ENCODE peak calls at places on chromosomes 16 and 17, in four cellular contexts. I, D, X and M are unnamed samples. For H3K27me3, the result is how much of the 10 kb centered on the place peaks cover.

GRCh38 chr17:35183332-35183731 is 10.9 kb downstream of the SLC35G3 start:
- DNase-seq in I (no peak), D (no peak), X (no peak), M (no peak)

GRCh38 chr17:67628580-67629013 is 89.1 kb upstream of the NOL11 start:
- DNase-seq in I (no peak), D (no peak), X (peak), M (no peak)

GRCh38 chr16:81796585-81797346 is 17.7 kb downstream of the PLCG2 start:
- DNase-seq in I (no peak), D (no peak), X (no peak), M (no peak)

GRCh38 chr17:40903129-40903847 is 18.2 kb upstream of the KRT20 start:
- DNase-seq in I (no peak), D (no peak), X (no peak), M (no peak)

GRCh38 chr17:50114849-50115357 is 15.1 kb downstream of the SAMD14 start:
- DNase-seq in I (no peak), D (no peak), X (no peak), M (no peak)

GRCh38 chr17:78737332-78737731 is 44.7 kb downstream of the CYTH1 start:
- DNase-seq in I (no peak), D (no peak), X (no peak), M (no peak)

GRCh38 chr17:42676424-42677011 is at the start of gene PLEKHH3:
- DNase-seq in I (no peak), D (no peak), X (no peak), M (no peak)

GRCh38 chr16:53968896-53969295 is 264.9 kb downstream of the FTO start:
- DNase-seq in I (no peak), D (no peak), X (no peak), M (no peak)

GRCh38 chr17:64641499-64641898 is 20.6 kb downstream of the SMURF2 start:
- DNase-seq in I (no peak), D (no peak), X (no peak), M (no peak)

GRCh38 chr17:41666708-41667279 is 21.9 kb upstream of the EIF1 start:
- DNase-seq in I (peak), D (peak), X (peak), M (peak)

GRCh38 chr16:57941016-57941656 is 29.8 kb downstream of the CNGB1 start:
- DNase-seq in I (no peak), D (no peak), X (peak), M (peak)

GRCh38 chr16:28166394-28167208 is 45.2 kb downstream of the XPO6 start:
- DNase-seq in I (no peak), D (no peak), X (no peak), M (no peak)

GRCh38 chr16:28167221-28167620 is 44.5 kb downstream of the XPO6 start:
- DNase-seq in I (no peak), D (no peak), X (no peak), M (no peak)

GRCh38 chr16:28167730-28168129 is 44.0 kb downstream of the XPO6 start:
- DNase-seq in I (no peak), D (no peak), X (no peak), M (no peak)

GRCh38 chr16:28172331-28172730 is 39.4 kb downstream of the XPO6 start:
- DNase-seq in I (no peak), D (no peak), X (no peak), M (no peak)

GRCh38 chr16:28168991-28169554 is 42.7 kb downstream of the XPO6 start:
- DNase-seq in I (no peak), D (no peak), X (no peak), M (no peak)
- H3K4me3 ChIP-seq in I (no peak), D (no peak), X (no peak), M (no peak)

DNA sequence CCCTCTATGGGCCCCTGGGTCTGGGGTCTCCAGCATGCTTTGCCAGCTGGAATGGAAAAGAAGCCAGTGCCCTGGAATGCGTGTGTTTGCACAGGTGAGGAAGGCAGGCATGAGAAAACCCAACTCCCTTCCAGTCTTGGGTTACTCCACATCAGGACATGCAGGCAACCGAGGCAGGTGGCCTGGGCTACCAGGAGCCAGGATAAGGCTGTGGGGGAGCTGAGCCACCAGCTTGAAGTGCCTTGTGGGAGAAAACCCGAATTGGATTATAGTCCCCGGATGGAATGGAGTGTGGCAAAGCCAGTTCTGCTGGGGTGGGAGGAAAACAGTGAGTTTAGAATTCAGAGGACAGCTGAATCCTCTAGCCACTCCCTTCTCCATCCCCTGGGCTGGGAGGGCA is 7.2 kb downstream of the SRCIN1 start:
- DNase-seq in I (no peak), D (no peak), X (no peak), M (no peak)
- H3K27me3 ChIP-seq in I (under half), D (half or more), X (half or more), M (half or more)

DNA sequence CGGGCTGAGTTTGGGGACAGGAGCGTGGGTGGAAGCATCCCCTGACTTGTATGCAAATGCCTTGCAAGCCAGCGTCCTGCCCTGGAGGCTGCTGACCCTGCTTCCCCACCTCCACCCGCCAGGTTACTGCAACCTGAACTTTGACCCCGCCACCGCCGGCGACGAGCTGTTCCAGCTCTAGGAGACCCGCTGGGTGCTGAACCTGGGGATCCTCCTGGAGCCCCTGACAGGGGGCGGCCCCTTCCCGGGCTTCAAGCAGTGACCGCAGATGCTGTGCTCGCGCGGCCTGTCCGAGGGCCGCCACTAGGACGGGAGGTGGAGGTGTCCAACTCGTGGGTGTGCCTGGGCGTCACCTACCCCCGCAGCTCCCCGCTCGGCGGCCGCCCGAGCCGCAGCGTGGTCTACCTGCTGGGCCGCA is 10.7 kb upstream of the SLC16A5 start:
- DNase-seq in I (no peak), D (no peak), X (no peak), M (no peak)
- H3K4me3 ChIP-seq in I (peak), D (peak), X (peak), M (peak)

DNA sequence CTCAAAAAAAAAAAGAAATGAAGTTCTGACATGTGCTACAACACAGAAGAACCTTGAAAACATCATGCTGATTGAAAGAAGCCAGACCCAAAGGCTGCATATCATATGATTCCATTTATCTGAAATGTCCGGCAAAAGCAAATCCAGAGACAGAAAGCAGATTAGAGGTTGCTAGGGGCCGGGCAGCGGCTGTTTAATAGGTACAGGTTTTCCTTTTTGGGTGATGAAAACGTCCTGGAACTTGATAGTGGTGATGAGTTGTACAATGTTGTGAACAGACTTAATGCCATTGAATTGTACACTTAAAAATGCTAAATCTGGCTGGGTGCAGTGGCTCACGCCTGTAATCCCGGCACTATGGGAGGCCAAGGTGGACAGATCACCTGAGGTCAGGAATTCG is 166.5 kb downstream of the NTN1 start:
- DNase-seq in I (no peak), D (no peak), X (no peak), M (no peak)
- H3K27me3 ChIP-seq in I (under half), D (under half), X (under half), M (under half)

DNA sequence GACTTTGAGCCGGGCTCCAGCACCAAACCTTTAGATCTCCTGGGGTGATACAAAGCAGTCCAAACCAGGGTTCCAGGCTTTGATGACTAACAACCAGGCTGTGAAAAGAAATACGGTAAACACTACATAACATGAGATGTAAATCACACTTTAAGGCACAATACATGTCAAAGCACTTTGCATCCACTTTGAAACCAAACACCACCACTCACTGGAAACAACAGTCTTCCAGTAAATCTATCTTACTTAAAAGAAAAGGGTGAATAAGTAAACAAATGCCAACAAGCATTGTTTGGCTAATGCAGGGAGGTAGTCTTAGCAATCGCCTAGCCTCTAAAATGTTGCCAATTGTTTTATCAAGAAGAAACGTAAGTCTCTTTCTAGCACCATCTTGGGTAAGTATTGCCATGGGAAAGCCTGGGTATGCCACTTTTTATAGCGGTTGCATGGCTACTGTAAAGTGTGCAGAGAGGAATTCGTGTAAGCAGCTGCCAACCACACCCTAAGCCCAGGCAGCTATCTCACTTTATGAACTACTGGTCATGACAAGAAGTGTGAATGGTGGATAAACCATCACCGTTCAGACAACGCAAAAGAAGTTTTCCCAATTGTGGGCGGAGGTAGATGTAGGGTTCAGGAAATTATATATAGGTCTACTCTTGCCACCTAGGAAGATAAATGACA is 267.4 kb upstream of the PSMD7 start:
- DNase-seq in I (no peak), D (no peak), X (no peak), M (no peak)
- H3K4me3 ChIP-seq in I (no peak), D (no peak), X (no peak), M (no peak)